ENCODE peak calls at places on chromosomes 5 and 9, in four cellular contexts. One of them, this sample, is unnamed.

GRCh38 chr9:86282979-86283535 is 719 bp upstream of the ISCA1 start:
- DNase-seq in A673: peak; percentile 53
- DNase-seq in colonic mucosa: no peak
- DNase-seq in stomach: no peak
- DNase-seq in this sample: no peak

GRCh38 chr9:115335441-115335840 is 217.5 kb upstream of the TNC start:
- DNase-seq in colonic mucosa: no peak
- DNase-seq in A673: no peak
- DNase-seq in stomach: no peak
- DNase-seq in this sample: no peak

GRCh38 chr5:154543380-154543779 is 65.4 kb upstream of the HAND1 start:
- DNase-seq in A673: no peak
- DNase-seq in colonic mucosa: no peak
- DNase-seq in stomach: no peak
- DNase-seq in this sample: no peak

GRCh38 chr9:135508211-135508820 is 7.8 kb downstream of the MRPS2 start:
- DNase-seq in stomach: no peak
- DNase-seq in colonic mucosa: no peak
- DNase-seq in A673: no peak
- DNase-seq in this sample: no peak

GRCh38 chr9:107949058-107949457 is 459.5 kb upstream of the KLF4 start:
- DNase-seq in colonic mucosa: no peak
- DNase-seq in A673: no peak
- DNase-seq in stomach: no peak
- DNase-seq in this sample: no peak

GRCh38 chr5:137374110-137374853 is 124.8 kb downstream of the SPOCK1 start:
- DNase-seq in colonic mucosa: no peak
- DNase-seq in stomach: no peak
- DNase-seq in A673: peak; percentile 34
- DNase-seq in this sample: no peak

GRCh38 chr5:124411089-124411488 is 335.4 kb downstream of the ZNF608 start:
- DNase-seq in stomach: no peak
- DNase-seq in A673: no peak
- DNase-seq in colonic mucosa: no peak
- DNase-seq in this sample: peak; percentile 56

GRCh38 chr9:75814667-75815066 is 75.8 kb upstream of the PCSK5 start:
- DNase-seq in colonic mucosa: no peak
- DNase-seq in A673: peak; percentile 9
- DNase-seq in stomach: no peak
- DNase-seq in this sample: no peak

GRCh38 chr5:8913522-8913921 is 632.4 kb downstream of the SEMA5A start:
- DNase-seq in colonic mucosa: no peak
- DNase-seq in A673: no peak
- DNase-seq in stomach: no peak
- DNase-seq in this sample: no peak

GRCh38 chr5:94316916-94317838 is 301.2 kb downstream of the KIAA0825 start:
- DNase-seq in A673: no peak
- DNase-seq in stomach: no peak
- DNase-seq in colonic mucosa: no peak
- DNase-seq in this sample: no peak

GRCh38 chr5:14143843-14144585 is 872 bp downstream of the TRIO start:
- DNase-seq in stomach: peak; percentile 43
- DNase-seq in colonic mucosa: peak; percentile 41
- DNase-seq in A673: peak; percentile 28
- DNase-seq in this sample: no peak

GRCh38 chr9:35660966-35661413 is 2.9 kb downstream of the CCDC107 start:
- DNase-seq in A673: peak; percentile 55
- DNase-seq in stomach: peak; percentile 65
- DNase-seq in colonic mucosa: peak; percentile 65
- DNase-seq in this sample: no peak

GRCh38 chr5:24477958-24478357 is 166.8 kb downstream of the CDH10 start:
- DNase-seq in stomach: no peak
- DNase-seq in colonic mucosa: no peak
- DNase-seq in A673: no peak
- DNase-seq in this sample: no peak

GRCh38 chr9:34454571-34455065 is 3.8 kb downstream of the FAM219A start:
- DNase-seq in colonic mucosa: no peak
- DNase-seq in A673: peak; percentile 87
- DNase-seq in stomach: no peak
- DNase-seq in this sample: no peak

GRCh38 chr9:104144336-104144735 is 50.2 kb downstream of the SMC2 start:
- DNase-seq in stomach: no peak
- DNase-seq in A673: no peak
- DNase-seq in colonic mucosa: no peak
- DNase-seq in this sample: no peak

GRCh38 chr9:93390953-93391515 is 60.5 kb upstream of the FAM120A start:
- DNase-seq in A673: no peak
- DNase-seq in colonic mucosa: peak; percentile 40
- DNase-seq in stomach: no peak
- DNase-seq in this sample: no peak

GRCh38 chr5:17443333-17444125 is 54.5 kb upstream of the TAF11L2 start:
- DNase-seq in stomach: peak; percentile 33
- DNase-seq in A673: peak; percentile 94
- DNase-seq in colonic mucosa: no peak
- DNase-seq in this sample: no peak

GRCh38 chr5:142783601-142784291 is 13.6 kb downstream of the ARHGAP26 start:
- DNase-seq in stomach: no peak
- DNase-seq in colonic mucosa: no peak
- DNase-seq in A673: peak; percentile 71
- DNase-seq in this sample: no peak

GRCh38 chr9:121498487-121499176 is 1.0 kb downstream of the GGTA1 start:
- DNase-seq in stomach: peak; percentile 28
- DNase-seq in A673: peak; percentile 47
- DNase-seq in colonic mucosa: peak; percentile 32
- DNase-seq in this sample: no peak

GRCh38 chr5:8329773-8330172 is 460.8 kb downstream of the MTRR start:
- DNase-seq in A673: no peak
- DNase-seq in colonic mucosa: no peak
- DNase-seq in stomach: no peak
- DNase-seq in this sample: no peak

GRCh38 chr5:76818844-76819831 is at the start of gene F2RL1:
- DNase-seq in A673: peak; percentile 60
- DNase-seq in stomach: peak; percentile 94
- DNase-seq in colonic mucosa: peak; percentile 94
- DNase-seq in this sample: peak; percentile 69

GRCh38 chr9:111730937-111731567 is 63.7 kb downstream of the SHOC1 start:
- DNase-seq in colonic mucosa: no peak
- DNase-seq in A673: no peak
- DNase-seq in stomach: no peak
- DNase-seq in this sample: no peak

GRCh38 chr9:114856942-114857315 is 51.1 kb upstream of the TNFSF15 start:
- DNase-seq in A673: no peak
- DNase-seq in colonic mucosa: no peak
- DNase-seq in stomach: no peak
- DNase-seq in this sample: no peak

GRCh38 chr9:130869250-130869649 is 27.4 kb downstream of the QRFP start:
- DNase-seq in A673: peak; percentile 70
- DNase-seq in stomach: peak; percentile 73
- DNase-seq in colonic mucosa: no peak
- DNase-seq in this sample: peak; percentile 36

GRCh38 chr5:80255425-80255751 is 460 bp downstream of the SERINC5 start:
- DNase-seq in colonic mucosa: peak; percentile 77
- DNase-seq in stomach: peak; percentile 73
- DNase-seq in A673: peak; percentile 73
- DNase-seq in this sample: no peak

GRCh38 chr5:76111510-76112174 is 28.5 kb downstream of the SV2C start:
- DNase-seq in colonic mucosa: no peak
- DNase-seq in stomach: no peak
- DNase-seq in A673: peak; percentile 37
- DNase-seq in this sample: no peak

GRCh38 chr9:110040788-110041187 is 167.2 kb downstream of the C9orf152 start:
- DNase-seq in A673: no peak
- DNase-seq in colonic mucosa: no peak
- DNase-seq in stomach: no peak
- DNase-seq in this sample: no peak

GRCh38 chr5:156628421-156628820 is 221.7 kb upstream of the PPP1R2B start:
- DNase-seq in stomach: no peak
- DNase-seq in A673: no peak
- DNase-seq in colonic mucosa: no peak
- DNase-seq in this sample: no peak
- H3K4me3 ChIP-seq in stomach: no peak overlapping the region
- H3K4me3 ChIP-seq in A673: no peak overlapping the region
- H3K4me3 ChIP-seq in colonic mucosa: no peak overlapping the region
- H3K4me3 ChIP-seq in this sample: no peak overlapping the region

GRCh38 chr5:151216781-151217180 is 7.1 kb downstream of the CCDC69 start:
- DNase-seq in stomach: no peak
- DNase-seq in A673: no peak
- DNase-seq in colonic mucosa: no peak
- DNase-seq in this sample: no peak

GRCh38 chr5:151215546-151215880 is 8.4 kb downstream of the CCDC69 start:
- DNase-seq in stomach: no peak
- DNase-seq in colonic mucosa: no peak
- DNase-seq in A673: no peak
- DNase-seq in this sample: no peak

GRCh38 chr5:151214614-151215545 is 9.0 kb downstream of the CCDC69 start:
- DNase-seq in A673: no peak
- DNase-seq in stomach: no peak
- DNase-seq in colonic mucosa: no peak
- DNase-seq in this sample: no peak

GRCh38 chr5:151212361-151212899 is 11.5 kb downstream of the CCDC69 start:
- DNase-seq in colonic mucosa: no peak
- DNase-seq in A673: no peak
- DNase-seq in stomach: no peak
- DNase-seq in this sample: no peak

GRCh38 chr5:151213803-151214613 is 9.9 kb downstream of the CCDC69 start:
- DNase-seq in colonic mucosa: peak; percentile 74
- DNase-seq in stomach: peak; percentile 72
- DNase-seq in A673: peak; percentile 17
- DNase-seq in this sample: no peak
- H3K4me3 ChIP-seq in colonic mucosa: no peak overlapping the region
- H3K4me3 ChIP-seq in stomach: peak overlapping the region; percentile 9
- H3K4me3 ChIP-seq in A673: no peak overlapping the region
- H3K4me3 ChIP-seq in this sample: no peak overlapping the region

GRCh38 chr5:19690978-19691377 is 297.0 kb downstream of the CDH18 start:
- DNase-seq in colonic mucosa: no peak
- DNase-seq in stomach: no peak
- DNase-seq in A673: no peak
- DNase-seq in this sample: no peak

GRCh38 chr5:19695248-19695647 is 292.8 kb downstream of the CDH18 start:
- DNase-seq in A673: no peak
- DNase-seq in stomach: no peak
- DNase-seq in colonic mucosa: no peak
- DNase-seq in this sample: no peak
- H3K4me3 ChIP-seq in A673: no peak overlapping the region
- H3K4me3 ChIP-seq in stomach: no peak overlapping the region
- H3K4me3 ChIP-seq in colonic mucosa: no peak overlapping the region
- H3K4me3 ChIP-seq in this sample: no peak overlapping the region

GRCh38 chr5:176534640-176535039 is 2.6 kb downstream of the RNF44 start:
- DNase-seq in colonic mucosa: peak; percentile 56
- DNase-seq in stomach: no peak
- DNase-seq in A673: no peak
- DNase-seq in this sample: no peak
- H3K4me3 ChIP-seq in colonic mucosa: peak overlapping the region; percentile 81
- H3K4me3 ChIP-seq in stomach: peak overlapping the region; percentile 82
- H3K4me3 ChIP-seq in A673: peak overlapping the region; percentile 99
- H3K4me3 ChIP-seq in this sample: peak overlapping the region; percentile 22

DNA sequence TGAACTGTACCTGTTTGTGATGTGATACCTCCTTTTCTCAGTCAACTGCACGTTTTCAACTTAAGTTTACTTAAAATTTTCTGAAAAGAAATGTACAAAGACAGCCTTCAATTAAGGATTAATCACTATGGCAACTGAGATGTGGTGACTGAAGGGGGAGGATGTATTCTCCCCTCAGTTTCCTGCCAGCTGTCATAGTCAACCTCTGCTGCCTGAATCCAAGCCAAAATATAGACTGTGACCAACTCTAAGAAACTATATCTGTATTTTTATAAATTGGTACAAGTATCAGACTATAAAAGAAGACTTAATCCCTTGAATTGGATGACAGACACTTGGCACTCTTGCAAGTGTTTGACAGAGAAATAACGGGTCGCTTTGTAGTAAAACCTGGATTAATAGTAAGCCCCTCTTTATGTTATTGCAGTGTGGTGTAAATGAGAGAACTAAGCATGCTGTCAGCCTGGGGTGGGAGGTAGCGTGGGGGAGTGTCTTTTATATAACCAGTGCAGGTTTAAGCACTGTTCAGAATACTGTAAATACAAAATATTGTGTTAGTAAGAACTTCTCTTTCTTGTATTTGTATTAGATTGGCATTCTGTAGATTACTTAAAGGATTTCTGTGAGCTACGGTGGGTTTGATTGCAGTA is 106.4 kb downstream of the ERCC6L2 start:
- DNase-seq in colonic mucosa: no peak
- DNase-seq in stomach: no peak
- DNase-seq in A673: peak; percentile 93
- DNase-seq in this sample: no peak
- H3K4me3 ChIP-seq in colonic mucosa: no peak overlapping the region
- H3K4me3 ChIP-seq in stomach: no peak overlapping the region
- H3K4me3 ChIP-seq in A673: peak overlapping the region; percentile 15
- H3K4me3 ChIP-seq in this sample: no peak overlapping the region

GRCh38 chr5:62691946-62692345 is 113.3 kb downstream of the LRRC70 start:
- DNase-seq in colonic mucosa: no peak
- DNase-seq in A673: no peak
- DNase-seq in stomach: no peak
- DNase-seq in this sample: no peak

GRCh38 chr5:62692946-62693713 is 114.5 kb downstream of the LRRC70 start:
- DNase-seq in colonic mucosa: no peak
- DNase-seq in A673: no peak
- DNase-seq in stomach: no peak
- DNase-seq in this sample: no peak

GRCh38 chr5:62686692-62687091 is 108.1 kb downstream of the LRRC70 start:
- DNase-seq in A673: no peak
- DNase-seq in colonic mucosa: no peak
- DNase-seq in stomach: no peak
- DNase-seq in this sample: no peak

GRCh38 chr5:62690421-62690820 is 111.8 kb downstream of the LRRC70 start:
- DNase-seq in A673: no peak
- DNase-seq in colonic mucosa: no peak
- DNase-seq in stomach: no peak
- DNase-seq in this sample: no peak

GRCh38 chr5:62689599-62690368 is 111.2 kb downstream of the LRRC70 start:
- DNase-seq in stomach: no peak
- DNase-seq in colonic mucosa: no peak
- DNase-seq in A673: no peak
- DNase-seq in this sample: no peak
- H3K4me3 ChIP-seq in stomach: peak overlapping the region; percentile 6
- H3K4me3 ChIP-seq in colonic mucosa: no peak overlapping the region
- H3K4me3 ChIP-seq in A673: no peak overlapping the region
- H3K4me3 ChIP-seq in this sample: no peak overlapping the region

GRCh38 chr9:18438951-18439350 is 35.0 kb upstream of the ADAMTSL1 start:
- DNase-seq in stomach: no peak
- DNase-seq in A673: no peak
- DNase-seq in colonic mucosa: no peak
- DNase-seq in this sample: no peak
- H3K4me3 ChIP-seq in stomach: peak overlapping the region; percentile 57
- H3K4me3 ChIP-seq in A673: no peak overlapping the region
- H3K4me3 ChIP-seq in colonic mucosa: no peak overlapping the region
- H3K4me3 ChIP-seq in this sample: no peak overlapping the region

GRCh38 chr9:14029811-14030210 is 284.1 kb downstream of the NFIB start:
- DNase-seq in colonic mucosa: no peak
- DNase-seq in A673: peak; percentile 6
- DNase-seq in stomach: no peak
- DNase-seq in this sample: no peak
- H3K4me3 ChIP-seq in colonic mucosa: no peak overlapping the region
- H3K4me3 ChIP-seq in A673: peak overlapping the region; percentile 31
- H3K4me3 ChIP-seq in stomach: no peak overlapping the region
- H3K4me3 ChIP-seq in this sample: no peak overlapping the region